ENCODE peak calls at places on chromosome 15, in five cellular contexts. N is IMR-90, A is left ventricle myocardium inferior, H is Caco-2, K is choroid plexus epithelial cell. R is an unnamed sample.

GRCh38 chr15:40069178-40070165 is 30.5 kb upstream of the SRP14 start:
- DNase-seq in A (peak), K (peak), H (no peak), N (no peak), R (no peak)

GRCh38 chr15:101521563-101521962 is 32.1 kb upstream of the PCSK6 start:
- DNase-seq in A (no peak), K (no peak), H (no peak), N (no peak), R (no peak)

GRCh38 chr15:25234831-25235230 is 204.0 kb downstream of the UBE3A start:
- DNase-seq in H (no peak), A (no peak), K (no peak), N (no peak), R (no peak)

GRCh38 chr15:87556886-87557285 is 699.7 kb downstream of the NTRK3 start:
- DNase-seq in N (no peak), A (no peak), H (no peak), K (no peak), R (no peak)

GRCh38 chr15:38708672-38709188 is 144.1 kb upstream of the RASGRP1 start:
- DNase-seq in A (no peak), N (peak), H (no peak), K (no peak), R (no peak)

GRCh38 chr15:92693922-92694331 is 38.4 kb upstream of the FAM174B start:
- DNase-seq in H (peak), N (peak), K (peak), A (no peak), R (peak)

GRCh38 chr15:82936966-82937647 is 15.4 kb downstream of the HOMER2 start:
- DNase-seq in N (peak), K (no peak), H (no peak), A (no peak), R (peak)

GRCh38 chr15:59224474-59224873 is 17.8 kb downstream of the LDHAL6B start:
- DNase-seq in N (no peak), A (peak), K (peak), H (no peak), R (no peak)

GRCh38 chr15:77538793-77539487 is 93.8 kb downstream of the LINGO1 start:
- DNase-seq in H (peak), K (no peak), N (no peak), A (no peak), R (no peak)

GRCh38 chr15:70376929-70377691 is 279.4 kb upstream of the TLE3 start:
- DNase-seq in N (peak), K (peak), H (no peak), A (peak), R (peak)

GRCh38 chr15:58077427-58077826 is 11.9 kb upstream of the ALDH1A2 start:
- DNase-seq in N (no peak), K (peak), H (no peak), A (no peak), R (peak)

GRCh38 chr15:39713846-39714245 is 68.8 kb downstream of the FSIP1 start:
- DNase-seq in N (no peak), A (no peak), H (no peak), K (no peak), R (peak)

GRCh38 chr15:59830873-59831272 is 141.8 kb upstream of the BNIP2 start:
- DNase-seq in H (no peak), A (no peak), N (no peak), K (no peak), R (no peak)

GRCh38 chr15:78069630-78070029 is 7.9 kb downstream of the TBC1D2B start:
- DNase-seq in K (no peak), N (no peak), H (no peak), A (no peak), R (no peak)

GRCh38 chr15:73957276-73957675 is 31.0 kb downstream of the LOXL1 start:
- DNase-seq in N (no peak), K (no peak), H (peak), A (no peak), R (no peak)

GRCh38 chr15:101478701-101479341 is 10.7 kb downstream of the PCSK6 start:
- DNase-seq in A (no peak), N (no peak), H (no peak), K (no peak), R (no peak)

GRCh38 chr15:99475754-99476412 is 89.9 kb upstream of the MEF2A start:
- DNase-seq in K (no peak), N (no peak), H (no peak), A (no peak), R (no peak)

GRCh38 chr15:99474981-99475753 is 90.6 kb upstream of the MEF2A start:
- DNase-seq in K (no peak), H (no peak), A (peak), N (no peak), R (no peak)

GRCh38 chr15:99474041-99474906 is 91.5 kb upstream of the MEF2A start:
- DNase-seq in A (peak), H (no peak), N (no peak), K (no peak), R (no peak)

GRCh38 chr15:99476413-99477222 is 89.2 kb upstream of the MEF2A start:
- DNase-seq in K (peak), N (peak), H (no peak), A (peak), R (peak)

DNA sequence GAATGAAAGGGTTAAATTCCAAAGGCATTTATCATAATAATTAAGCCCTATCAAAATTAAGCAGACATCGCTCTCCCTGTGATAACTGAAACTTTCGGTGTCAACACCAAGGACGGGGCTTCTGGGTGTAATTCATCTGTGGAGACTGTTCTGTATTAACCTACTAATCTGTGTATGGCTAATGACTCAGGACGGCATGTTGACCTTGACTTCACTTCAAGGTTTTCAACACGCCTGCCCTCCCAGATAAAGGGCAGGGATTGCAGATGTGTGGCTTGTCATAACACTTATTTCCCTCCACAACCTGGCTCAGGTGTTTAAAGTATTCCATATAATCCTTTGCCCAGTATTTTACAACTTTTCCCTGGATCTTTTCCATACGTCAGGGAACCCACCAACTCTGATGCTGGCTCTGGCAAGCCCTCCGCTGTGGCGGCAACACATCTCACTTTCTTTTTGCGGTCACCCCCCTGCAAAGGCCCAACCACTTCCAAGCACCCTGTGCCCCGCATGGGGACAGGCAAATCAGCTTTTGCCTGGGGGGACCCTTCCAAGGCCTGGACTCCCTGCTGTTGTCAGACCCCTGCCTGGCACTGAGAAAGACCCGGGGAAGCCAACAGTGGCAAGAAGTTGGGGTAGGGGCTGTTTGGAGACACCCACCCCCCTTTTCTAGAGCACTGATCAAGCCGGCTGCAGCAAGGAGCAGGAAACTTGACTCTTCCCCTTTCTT is 93.2 kb upstream of the MEF2A start:
- DNase-seq in A (no peak), K (no peak), N (no peak), H (no peak), R (no peak)
- H3K4me3 ChIP-seq in A (no peak), K (no peak), N (no peak), H (no peak), R (no peak)

GRCh38 chr15:41215708-41216107 is 14.8 kb downstream of the EXD1 start:
- DNase-seq in A (no peak), N (no peak), K (no peak), H (no peak), R (no peak)

GRCh38 chr15:41219381-41219780 is 11.2 kb downstream of the EXD1 start:
- DNase-seq in A (no peak), K (no peak), H (no peak), N (no peak), R (no peak)

GRCh38 chr15:41218851-41219250 is 11.7 kb downstream of the EXD1 start:
- DNase-seq in A (no peak), H (no peak), K (no peak), N (no peak), R (no peak)
- TF ChIP-seq CTCF in A (no peak), H (no peak), K (no peak), N (no peak), R (no peak)

GRCh38 chr15:85786778-85787114 is 8.0 kb downstream of the KLHL25 start:
- DNase-seq in K (no peak), A (no peak), N (no peak), H (no peak), R (no peak)

GRCh38 chr15:85788796-85789495 is 5.8 kb downstream of the KLHL25 start:
- DNase-seq in K (no peak), H (no peak), A (no peak), N (no peak), R (no peak)

GRCh38 chr15:85789496-85789875 is 5.2 kb downstream of the KLHL25 start:
- DNase-seq in A (no peak), H (no peak), N (no peak), K (no peak), R (no peak)

GRCh38 chr15:85782112-85782511 is 12.6 kb downstream of the KLHL25 start:
- DNase-seq in K (no peak), H (no peak), A (no peak), N (peak), R (no peak)

GRCh38 chr15:85785887-85786777 is 8.6 kb downstream of the KLHL25 start:
- DNase-seq in A (no peak), K (peak), H (no peak), N (peak), R (peak)
- H3K4me3 ChIP-seq in A (peak), K (no peak), H (no peak), N (no peak), R (no peak)

DNA sequence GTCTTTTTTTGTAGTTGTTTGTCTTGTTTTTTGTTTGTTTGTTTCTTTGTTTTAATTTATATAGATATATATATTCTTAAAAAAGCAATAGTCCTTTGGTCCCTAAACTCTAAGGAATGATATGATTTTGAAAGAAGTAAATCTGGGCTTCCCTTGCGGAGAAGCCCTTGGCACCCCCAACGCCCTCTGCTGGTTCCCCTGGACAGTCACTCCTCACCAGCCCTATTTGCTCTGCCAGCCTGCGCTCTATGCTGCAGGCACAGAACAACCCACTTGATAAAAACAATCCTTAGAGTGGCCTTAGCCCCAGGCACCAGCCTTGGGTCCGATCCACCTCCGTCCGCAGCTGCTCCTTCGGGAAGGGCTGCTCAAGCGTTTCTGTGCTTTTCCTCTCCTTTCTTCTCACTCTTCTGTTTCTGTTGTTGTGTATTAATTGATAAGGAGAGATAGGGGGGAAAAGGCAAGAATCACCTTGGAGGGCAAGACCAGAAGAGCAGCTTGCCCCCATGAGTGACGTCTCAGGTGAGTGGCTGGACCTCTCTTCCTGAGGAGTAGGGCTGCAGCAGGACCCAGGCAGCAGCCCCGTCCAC is 13.7 kb upstream of the PARP6 start:
- DNase-seq in N (peak), A (peak), H (no peak), K (peak), R (no peak)
- TF ChIP-seq CTCF in N (peak), A (peak), H (peak), K (peak), R (peak)

DNA sequence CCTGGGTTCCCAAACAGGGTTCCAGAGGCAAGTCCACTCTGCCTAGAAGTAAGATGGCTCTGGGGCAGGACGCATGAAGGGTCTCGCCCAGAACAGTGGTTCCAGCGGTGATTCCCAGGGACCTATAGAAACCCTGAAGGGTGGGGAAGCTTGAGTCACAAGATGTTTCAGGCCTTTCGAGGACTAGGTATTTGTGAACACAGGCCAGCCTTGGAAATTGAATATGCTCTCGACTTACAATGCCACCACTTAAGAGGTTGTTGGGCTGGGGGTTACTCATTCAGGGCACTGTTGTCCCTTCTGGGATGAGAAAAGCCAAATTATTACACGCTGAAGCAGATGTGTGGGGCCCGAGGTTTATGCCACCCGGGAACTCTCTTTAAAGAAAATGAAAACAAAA is 152.0 kb downstream of the TJP1 start:
- DNase-seq in K (no peak), H (no peak), N (no peak), A (no peak), R (no peak)
- H3K4me3 ChIP-seq in K (no peak), H (no peak), N (no peak), A (no peak), R (no peak)

GRCh38 chr15:64460206-64460736 is at the start of gene ZNF609:
- DNase-seq in H (peak), A (peak), K (peak), N (peak), R (peak)
- TF ChIP-seq CTCF in H (no peak), A (no peak), K (no peak), N (no peak), R (no peak)

DNA sequence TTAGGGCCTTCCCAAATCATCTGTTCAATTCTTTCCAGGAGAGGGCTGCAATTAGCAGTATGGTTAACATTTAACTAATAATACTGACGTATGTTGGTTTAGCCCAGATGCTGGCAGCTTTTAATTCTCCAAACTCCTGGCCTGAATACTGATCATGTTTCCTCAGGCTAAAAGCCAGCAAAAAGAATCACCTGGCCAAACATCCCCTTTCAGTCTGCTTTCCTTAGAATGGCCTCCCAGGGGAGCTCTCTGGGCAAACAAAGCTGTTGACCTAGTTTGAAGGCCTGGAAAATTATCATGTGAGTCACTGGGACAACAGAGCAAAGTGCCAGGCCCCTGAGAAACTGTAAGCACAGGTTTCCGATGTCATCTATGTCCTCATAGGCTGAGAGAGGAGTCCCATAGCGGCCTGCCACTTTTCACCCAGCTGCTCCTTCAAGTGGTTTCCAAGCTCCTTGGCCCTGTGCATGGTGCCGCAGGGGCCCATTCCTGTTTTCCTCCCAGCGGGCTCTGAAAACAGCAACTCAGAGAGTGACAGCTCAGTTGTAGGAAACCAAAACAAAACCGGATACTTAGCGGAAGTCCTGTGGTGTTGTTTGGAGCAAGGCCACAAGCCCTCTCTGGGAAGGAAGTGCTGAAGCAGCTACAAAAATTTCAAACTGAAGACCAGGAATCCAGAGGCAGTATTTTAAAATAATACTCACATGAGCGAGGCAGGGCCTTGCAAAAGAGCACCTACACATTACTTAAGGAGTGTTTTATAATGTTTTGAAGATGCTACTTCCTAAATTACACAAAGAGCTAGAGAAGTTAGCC is 36.5 kb upstream of the RAB11A start:
- DNase-seq in K (peak), A (peak), N (peak), H (peak), R (peak)
- H3K4me3 ChIP-seq in K (peak), A (peak), N (peak), H (no peak), R (peak)

GRCh38 chr15:89174476-89174875 is 46.9 kb downstream of the RLBP1 start:
- DNase-seq in H (no peak), K (no peak), N (no peak), A (no peak), R (no peak)

GRCh38 chr15:89167267-89168176 is 53.9 kb downstream of the RLBP1 start:
- DNase-seq in N (peak), H (no peak), K (peak), A (no peak), R (peak)

GRCh38 chr15:89172921-89173320 is 48.5 kb downstream of the RLBP1 start:
- DNase-seq in K (no peak), N (no peak), A (no peak), H (no peak), R (peak)

GRCh38 chr15:89175617-89176191 is 45.7 kb downstream of the RLBP1 start:
- DNase-seq in N (no peak), K (no peak), H (no peak), A (no peak), R (no peak)

GRCh38 chr15:89171136-89172072 is 50.0 kb downstream of the RLBP1 start:
- DNase-seq in A (no peak), N (peak), K (peak), H (peak), R (peak)
- TF ChIP-seq CTCF in A (peak), N (peak), K (peak), H (peak), R (peak)

R was measured in fibroblast of mammary gland.